ENCODE peak calls at places on chromosomes 1 and 21, in nine cellular contexts. K, M, B, W, Y, N, L, R and U are unnamed samples.
A peak's percentile ranks its signal among the peaks of the same experiment; 100 is the strongest.

GRCh38 chr1:219119839-219120238 is 53.8 kb upstream of the LYPLAL1 start:
- DNase-seq in B (no peak), K (no peak), L (no peak), Y (no peak), R (no peak), M (no peak), W (no peak), N (peak; percentile 71), U (peak; percentile 41)

GRCh38 chr1:51433269-51433971 is 85.6 kb downstream of the EPS15 start:
- DNase-seq in B (no peak), R (no peak), Y (peak; percentile 9), W (no peak), N (no peak), M (no peak), K (no peak), L (no peak), U (peak; percentile 57)

GRCh38 chr1:224736619-224737352 is 120.7 kb downstream of the CNIH3 start:
- DNase-seq in R (peak; percentile 40), L (peak; percentile 52), K (no peak), B (peak; percentile 24), W (no peak), Y (no peak), M (peak; percentile 33), N (no peak), U (peak; percentile 63)

GRCh38 chr1:48048064-48048463 is 50.9 kb upstream of the TRABD2B start:
- DNase-seq in K (no peak), N (no peak), W (no peak), B (no peak), Y (no peak), L (peak; percentile 36), M (peak; percentile 71), R (peak; percentile 41), U (peak; percentile 49)

GRCh38 chr1:183548136-183548535 is 42.1 kb downstream of the NCF2 start:
- DNase-seq in L (no peak), M (no peak), R (no peak), K (no peak), Y (no peak), B (no peak), N (no peak), W (peak; percentile 65), U (no peak)

GRCh38 chr1:171434717-171435346 is 50.5 kb upstream of the PRRC2C start:
- DNase-seq in B (no peak), R (no peak), K (no peak), M (no peak), Y (peak; percentile 71), W (no peak), L (peak; percentile 91), N (peak; percentile 21), U (peak; percentile 90)

GRCh38 chr1:17768651-17769241 is 13.6 kb downstream of the ACTL8 start:
- DNase-seq in M (no peak), L (peak; percentile 85), K (no peak), Y (peak; percentile 52), N (no peak), R (peak; percentile 65), W (no peak), B (no peak), U (peak; percentile 59)

GRCh38 chr1:82317671-82318070 is 516.9 kb downstream of the ADGRL2 start:
- DNase-seq in L (peak; percentile 41), Y (no peak), N (no peak), K (no peak), B (no peak), M (no peak), W (no peak), R (no peak), U (peak; percentile 26)

GRCh38 chr21:44438531-44439210 is 16.6 kb upstream of the LRRC3 start:
- DNase-seq in M (peak; percentile 80), L (no peak), B (no peak), W (no peak), Y (no peak), R (no peak), N (no peak), K (no peak), U (no peak)

GRCh38 chr1:237961710-237962109 is 71.0 kb upstream of the ZP4 start:
- DNase-seq in R (no peak), N (no peak), B (no peak), M (no peak), W (no peak), K (no peak), Y (no peak), L (no peak), U (no peak)

GRCh38 chr21:45040739-45041138 is 33.6 kb upstream of the ADARB1 start:
- DNase-seq in Y (no peak), R (peak; percentile 14), W (no peak), N (no peak), K (no peak), L (no peak), M (no peak), B (no peak), U (no peak)

GRCh38 chr1:1889090-1889750 is 1.7 kb downstream of the GNB1 start:
- DNase-seq in N (no peak), Y (no peak), B (no peak), K (no peak), M (no peak), R (no peak), W (peak; percentile 16), L (no peak), U (peak; percentile 38)

GRCh38 chr1:34163792-34164509 is 1.1 kb downstream of the CSMD2 start:
- DNase-seq in Y (no peak), K (no peak), W (peak; percentile 78), L (peak; percentile 10), M (no peak), R (peak; percentile 15), B (peak; percentile 22), N (no peak), U (no peak)

DNA sequence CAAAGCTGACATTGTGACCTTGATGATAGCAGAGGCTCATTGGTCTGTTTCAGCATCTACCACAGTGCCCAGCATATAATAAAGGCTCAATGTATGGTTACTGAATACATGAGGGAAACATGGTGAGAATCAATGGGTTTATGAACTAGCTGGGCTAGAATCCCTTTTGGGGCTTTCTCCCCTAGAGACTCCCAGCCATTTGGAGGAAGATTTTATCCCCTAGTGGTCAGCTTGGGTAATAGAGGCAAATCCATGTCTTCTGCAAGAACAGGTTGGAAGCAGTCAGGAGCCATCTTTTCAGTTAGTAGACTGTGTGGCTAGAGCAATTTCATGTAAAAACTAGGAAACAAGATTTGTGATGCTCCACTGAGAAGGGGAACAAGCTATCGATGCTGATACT is 15.8 kb upstream of the REG4 start:
- DNase-seq in K (no peak), N (no peak), R (no peak), B (no peak), M (no peak), W (peak; percentile 23), Y (no peak), L (no peak), U (no peak)
- TF ChIP-seq CTCF in K (peak; percentile 15), N (peak; percentile 28), R (no peak), B (no peak), M (peak; percentile 9), W (peak; percentile 62), Y (peak; percentile 51), L (peak; percentile 44), U (peak; percentile 49)

DNA sequence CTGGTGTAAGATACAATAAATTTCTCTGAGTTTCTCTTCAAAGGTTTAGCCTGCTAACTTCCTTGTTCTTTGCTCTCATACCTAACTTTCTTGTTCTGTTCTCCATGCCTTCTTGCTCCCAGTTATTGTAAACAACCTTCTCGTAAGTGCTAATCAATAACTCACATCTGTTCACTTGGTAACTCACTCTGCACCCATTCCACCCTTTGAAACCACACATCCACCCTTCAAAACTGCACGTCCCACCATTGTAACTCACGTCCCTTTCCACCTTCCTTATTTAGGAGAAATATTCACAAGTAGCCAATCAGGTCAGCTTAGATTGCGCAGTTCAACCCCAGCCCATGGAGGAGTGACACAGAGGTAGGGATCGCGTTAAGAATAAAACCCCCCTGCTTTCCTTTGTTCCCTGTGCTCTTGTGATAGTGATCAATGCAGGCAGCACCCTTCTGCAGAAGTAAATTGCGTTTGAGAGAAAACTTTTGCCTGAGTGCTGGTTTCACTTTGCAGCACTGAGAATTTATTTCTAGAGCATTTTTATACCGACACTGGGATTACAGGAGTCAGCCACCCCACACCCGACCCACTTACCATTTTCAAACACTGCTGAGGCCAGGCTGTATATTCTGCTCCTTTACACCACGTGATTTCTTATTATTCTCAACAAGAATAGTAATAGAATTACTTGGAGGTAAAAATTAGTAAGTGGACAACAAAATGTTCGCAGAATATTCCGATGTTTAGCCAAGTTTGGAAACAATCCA is 789.2 kb upstream of the RGS18 start:
- DNase-seq in M (no peak), R (no peak), K (no peak), W (peak; percentile 11), L (no peak), Y (no peak), N (no peak), B (no peak), U (no peak)
- H3K4me3 ChIP-seq in M (no peak overlapping the region), R (no peak overlapping the region), K (no peak overlapping the region), W (no peak overlapping the region), L (no peak overlapping the region), Y (no peak overlapping the region), N (no peak overlapping the region), B (no peak overlapping the region), U (no peak overlapping the region)

GRCh38 chr1:84772428-84772943 is 82.2 kb upstream of the SSX2IP start:
- DNase-seq in K (peak; percentile 88), B (peak; percentile 88), Y (peak; percentile 82), L (peak; percentile 47), R (peak; percentile 66), M (peak; percentile 79), W (peak; percentile 91), N (peak; percentile 38), U (peak; percentile 91)
- TF ChIP-seq CTCF in K (peak; percentile 97), B (peak; percentile 76), Y (peak; percentile 95), L (peak; percentile 95), R (peak; percentile 92), M (peak; percentile 94), W (peak; percentile 93), N (peak; percentile 95), U (peak; percentile 96)

GRCh38 chr1:220811695-220812094 is 25.0 kb downstream of the MTARC1 start:
- DNase-seq in L (no peak), Y (no peak), W (no peak), M (no peak), N (no peak), B (no peak), R (no peak), K (no peak), U (no peak)

GRCh38 chr1:220810963-220811362 is 24.2 kb downstream of the MTARC1 start:
- DNase-seq in N (no peak), L (no peak), Y (no peak), K (no peak), B (no peak), R (no peak), M (no peak), W (no peak), U (no peak)

GRCh38 chr1:220809187-220809550 is 22.5 kb downstream of the MTARC1 start:
- DNase-seq in Y (no peak), W (no peak), B (no peak), K (no peak), L (no peak), N (no peak), R (no peak), M (no peak), U (no peak)

GRCh38 chr1:220809704-220810103 is 23.0 kb downstream of the MTARC1 start:
- DNase-seq in K (no peak), L (no peak), N (no peak), M (no peak), Y (no peak), R (no peak), W (no peak), B (no peak), U (no peak)

GRCh38 chr1:220810179-220810653 is 23.5 kb downstream of the MTARC1 start:
- DNase-seq in Y (peak; percentile 69), R (peak; percentile 76), M (peak; percentile 80), B (peak; percentile 88), K (peak; percentile 54), N (peak; percentile 38), W (peak; percentile 87), L (no peak), U (peak; percentile 88)
- H3K4me3 ChIP-seq in Y (no peak overlapping the region), R (no peak overlapping the region), M (peak overlapping the region; percentile 29), B (no peak overlapping the region), K (no peak overlapping the region), N (no peak overlapping the region), W (peak overlapping the region; percentile 25), L (no peak overlapping the region), U (peak overlapping the region; percentile 25)

GRCh38 chr1:18949689-18950414 is 6.6 kb downstream of the IFFO2 start:
- DNase-seq in R (peak; percentile 47), N (no peak), B (peak; percentile 30), Y (no peak), L (peak; percentile 58), W (peak; percentile 77), M (no peak), K (no peak), U (peak; percentile 58)
- TF ChIP-seq CTCF in R (no peak), N (peak; percentile 27), B (no peak), Y (no peak), L (no peak), W (peak; percentile 41), M (no peak), K (peak; percentile 34), U (peak; percentile 27)